ENCODE peak calls at places on chromosomes 6 and 20, in six cellular contexts. U, W, C, Q, Z and I are unnamed samples.

GRCh38 chr6:9783567-9783966 is 631.3 kb downstream of the TFAP2A start:
- DNase-seq in Z (no peak), Q (no peak), U (no peak), W (peak), C (peak), I (no peak)

GRCh38 chr6:107821591-107821990 is 2.5 kb downstream of the SCML4 start:
- DNase-seq in Z (no peak), U (no peak), C (no peak), Q (no peak), W (no peak), I (peak)

GRCh38 chr6:40477246-40478126 is 109.7 kb downstream of the LRFN2 start:
- DNase-seq in Z (peak), Q (no peak), W (no peak), C (no peak), U (peak), I (no peak)

GRCh38 chr6:100633096-100633766 is 168.5 kb upstream of the SIM1 start:
- DNase-seq in Q (no peak), W (peak), C (peak), U (no peak), Z (no peak), I (no peak)

GRCh38 chr6:130852844-130853554 is 25.8 kb downstream of the SMLR1 start:
- DNase-seq in C (no peak), U (no peak), Q (no peak), W (no peak), Z (no peak), I (no peak)

GRCh38 chr6:35213824-35214756 is at the start of gene SCUBE3:
- DNase-seq in C (peak), W (peak), U (peak), Q (peak), Z (no peak), I (peak)

GRCh38 chr20:63736893-63737689 is 627 bp downstream of the LIME1 start:
- DNase-seq in Z (peak), Q (peak), U (peak), W (no peak), C (no peak), I (no peak)

GRCh38 chr6:17656644-17657043 is 50.1 kb downstream of the NUP153 start:
- DNase-seq in C (peak), W (peak), Q (no peak), Z (no peak), U (no peak), I (no peak)

GRCh38 chr20:25464501-25465204 is 57.2 kb downstream of the GINS1 start:
- DNase-seq in Z (no peak), U (peak), C (no peak), Q (no peak), W (no peak), I (no peak)

GRCh38 chr6:130050230-130050629 is 31.8 kb downstream of the L3MBTL3 start:
- DNase-seq in W (no peak), U (no peak), C (peak), Q (no peak), Z (no peak), I (no peak)

GRCh38 chr20:37526839-37527637 is 638 bp downstream of the BLCAP start:
- DNase-seq in Q (peak), Z (no peak), W (peak), U (peak), C (peak), I (no peak)

GRCh38 chr6:16267428-16268263 is 29.3 kb downstream of the GMPR start:
- DNase-seq in U (no peak), W (no peak), Z (no peak), Q (no peak), C (no peak), I (no peak)

GRCh38 chr6:166595061-166595780 is 8.7 kb upstream of the RAMACL start:
- DNase-seq in Q (no peak), W (peak), C (peak), Z (no peak), U (no peak), I (peak)

GRCh38 chr6:22828179-22829062 is 259.1 kb downstream of the HDGFL1 start:
- DNase-seq in Q (peak), U (peak), Z (peak), C (peak), W (peak), I (no peak)

GRCh38 chr6:63897952-63898351 is 262.4 kb downstream of the PHF3 start:
- DNase-seq in Q (no peak), C (peak), U (no peak), W (peak), Z (no peak), I (no peak)

GRCh38 chr20:24785141-24785924 is 163.7 kb upstream of the CST7 start:
- DNase-seq in U (no peak), Z (no peak), Q (no peak), W (peak), C (peak), I (no peak)

GRCh38 chr20:6700563-6701328 is 66.7 kb upstream of the BMP2 start:
- DNase-seq in U (no peak), Q (no peak), Z (no peak), W (no peak), C (no peak), I (no peak)

GRCh38 chr20:16885746-16886145 is 137.6 kb downstream of the OTOR start:
- DNase-seq in Z (no peak), U (no peak), C (no peak), W (no peak), Q (no peak), I (no peak)

GRCh38 chr20:64044484-64045247 is 4.8 kb downstream of the SOX18 start:
- DNase-seq in W (peak), Q (peak), Z (no peak), C (peak), U (no peak), I (no peak)

GRCh38 chr20:64057628-64058498 is 5.1 kb upstream of the TCEA2 start:
- DNase-seq in U (peak), C (peak), Z (peak), W (peak), Q (peak), I (peak)

GRCh38 chr6:140586426-140587061 is 1212.1 kb upstream of the CITED2 start:
- DNase-seq in Z (no peak), U (no peak), Q (no peak), W (no peak), C (no peak), I (no peak)

GRCh38 chr6:12381587-12381986 is 91.4 kb downstream of the EDN1 start:
- DNase-seq in W (peak), Z (no peak), U (no peak), Q (no peak), C (peak), I (no peak)

GRCh38 chr20:44264287-44264686 is 17.2 kb downstream of the GDAP1L1 start:
- DNase-seq in Z (peak), U (no peak), Q (no peak), W (no peak), C (no peak), I (no peak)

GRCh38 chr6:35919827-35920751 is 809 bp downstream of the SRPK1 start:
- DNase-seq in C (peak), Z (peak), U (peak), Q (peak), W (peak), I (peak)

GRCh38 chr6:15351631-15352030 is 105.8 kb downstream of the JARID2 start:
- DNase-seq in Z (no peak), W (peak), C (peak), U (no peak), Q (no peak), I (no peak)

GRCh38 chr6:149473080-149474052 is 11.4 kb downstream of the ZC3H12D start:
- DNase-seq in Z (no peak), Q (no peak), W (no peak), U (no peak), C (no peak), I (no peak)

GRCh38 chr6:140346461-140346860 is 972.0 kb upstream of the CITED2 start:
- DNase-seq in W (peak), Q (no peak), Z (no peak), C (peak), U (no peak), I (no peak)

DNA sequence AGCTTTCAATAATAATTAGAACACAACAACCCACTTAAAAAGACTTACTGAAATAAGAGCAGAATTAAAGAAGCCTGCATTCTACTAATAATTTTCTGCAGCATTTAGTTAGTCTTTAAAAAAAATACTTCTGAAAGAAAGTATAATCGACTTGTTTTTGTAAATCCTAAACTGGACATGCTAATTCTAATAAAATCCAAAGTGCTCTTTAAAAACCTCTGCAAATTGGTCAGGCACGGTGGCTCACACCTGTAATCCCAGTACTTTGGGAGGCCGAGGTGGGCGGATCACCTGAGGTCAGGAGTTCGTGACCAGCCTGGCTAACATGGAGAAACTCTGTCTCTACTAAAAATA is 57.5 kb upstream of the ARMH2 start:
- DNase-seq in Z (no peak), Q (no peak), C (no peak), U (no peak), W (no peak), I (no peak)
- TF ChIP-seq CTCF in Z (no peak), Q (peak), C (no peak), U (no peak), W (no peak), I (no peak)

GRCh38 chr20:54219751-54220426 is 12.0 kb downstream of the PFDN4 start:
- DNase-seq in Q (no peak), W (peak), C (peak), Z (no peak), U (peak), I (no peak)
- TF ChIP-seq CTCF in Q (peak), W (peak), C (peak), Z (peak), U (peak), I (peak)

DNA sequence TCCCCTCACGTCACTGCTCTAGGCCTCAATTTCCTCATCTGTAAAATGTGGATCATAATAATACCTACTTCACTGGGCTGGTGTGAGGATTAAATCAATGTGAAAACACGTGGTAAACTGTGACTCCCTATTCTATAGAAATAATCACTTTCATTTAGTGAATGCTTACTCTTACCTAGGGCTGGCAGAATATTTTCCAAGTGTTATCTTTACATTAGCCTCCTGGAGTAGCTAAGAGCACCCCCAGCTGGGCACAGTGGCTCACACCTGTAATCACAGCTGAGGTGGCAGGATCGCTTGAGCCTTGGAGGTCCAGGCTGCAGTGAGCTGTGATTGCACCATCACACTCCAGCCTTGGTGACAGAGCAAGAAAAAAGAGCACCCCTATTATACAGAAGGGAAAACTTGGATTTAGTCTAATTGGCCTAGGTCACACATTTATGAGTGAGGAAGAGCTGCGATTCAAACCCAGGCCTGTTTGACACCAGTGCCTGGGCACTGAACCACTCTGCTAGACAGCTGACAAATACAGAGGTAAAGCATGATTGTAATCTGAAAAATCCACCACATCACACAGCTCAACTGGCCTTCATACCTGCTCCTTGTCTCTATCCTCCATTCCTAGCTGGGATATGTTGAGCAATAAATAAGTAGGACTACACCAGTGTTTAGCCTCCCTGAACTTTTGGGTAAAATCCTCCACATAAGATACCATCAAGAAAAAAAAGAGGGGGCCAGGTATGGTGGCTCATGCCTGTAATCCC is 1.4 kb upstream of the SNTA1 start:
- DNase-seq in Q (no peak), W (no peak), U (no peak), C (no peak), Z (peak), I (no peak)
- TF ChIP-seq CTCF in Q (no peak), W (no peak), U (peak), C (peak), Z (peak), I (peak)

GRCh38 chr6:33812669-33813068 is 8.9 kb upstream of the MLN start:
- DNase-seq in Z (peak), C (peak), Q (peak), U (peak), W (peak), I (no peak)
- TF ChIP-seq CTCF in Z (peak), C (peak), Q (peak), U (peak), W (peak), I (peak)